ENCODE peak calls at places on chromosomes 1 and 21, in ten cellular contexts. One of them, this sample, is unnamed. For H3K9me3, the result is how much of the 10 kb centered on the place peaks cover.

GRCh38 chr1:152967201-152967600 is 3.2 kb upstream of the SPRR4 start:
- DNase-seq in CD8-positive, alpha-beta T cell: no peak
- DNase-seq in fibroblast of lung: no peak
- DNase-seq in CD4-positive, alpha-beta T cell: no peak
- DNase-seq in heart left ventricle: no peak
- DNase-seq in PC-9: peak
- DNase-seq in thoracic aorta: no peak
- DNase-seq in upper lobe of right lung: no peak
- DNase-seq in Caco-2: no peak
- DNase-seq in heart right ventricle: no peak
- DNase-seq in this sample: no peak

GRCh38 chr1:162756523-162756922 is 34.0 kb upstream of the HSD17B7 start:
- DNase-seq in thoracic aorta: no peak
- DNase-seq in upper lobe of right lung: no peak
- DNase-seq in CD4-positive, alpha-beta T cell: no peak
- DNase-seq in fibroblast of lung: no peak
- DNase-seq in Caco-2: no peak
- DNase-seq in CD8-positive, alpha-beta T cell: no peak
- DNase-seq in heart right ventricle: no peak
- DNase-seq in PC-9: no peak
- DNase-seq in heart left ventricle: no peak
- DNase-seq in this sample: no peak

GRCh38 chr1:151992345-151993083 is 1.1 kb downstream of the S100A10 start:
- DNase-seq in heart right ventricle: peak
- DNase-seq in fibroblast of lung: peak
- DNase-seq in CD8-positive, alpha-beta T cell: no peak
- DNase-seq in heart left ventricle: peak
- DNase-seq in Caco-2: peak
- DNase-seq in PC-9: peak
- DNase-seq in upper lobe of right lung: peak
- DNase-seq in CD4-positive, alpha-beta T cell: no peak
- DNase-seq in thoracic aorta: peak
- DNase-seq in this sample: peak

GRCh38 chr1:116817582-116818064 is 63.4 kb downstream of the CD2 start:
- DNase-seq in CD4-positive, alpha-beta T cell: peak
- DNase-seq in thoracic aorta: no peak
- DNase-seq in heart left ventricle: no peak
- DNase-seq in fibroblast of lung: peak
- DNase-seq in heart right ventricle: no peak
- DNase-seq in CD8-positive, alpha-beta T cell: peak
- DNase-seq in Caco-2: peak
- DNase-seq in upper lobe of right lung: peak
- DNase-seq in PC-9: peak
- DNase-seq in this sample: peak

GRCh38 chr1:41559331-41559730 is 74.8 kb upstream of the EDN2 start:
- DNase-seq in heart left ventricle: no peak
- DNase-seq in CD8-positive, alpha-beta T cell: no peak
- DNase-seq in thoracic aorta: no peak
- DNase-seq in upper lobe of right lung: no peak
- DNase-seq in fibroblast of lung: no peak
- DNase-seq in heart right ventricle: no peak
- DNase-seq in Caco-2: no peak
- DNase-seq in PC-9: no peak
- DNase-seq in CD4-positive, alpha-beta T cell: no peak
- DNase-seq in this sample: no peak

GRCh38 chr1:152777510-152778137 is 2.7 kb downstream of the LCE1F start:
- DNase-seq in upper lobe of right lung: no peak
- DNase-seq in fibroblast of lung: no peak
- DNase-seq in heart left ventricle: no peak
- DNase-seq in PC-9: peak
- DNase-seq in heart right ventricle: no peak
- DNase-seq in Caco-2: no peak
- DNase-seq in thoracic aorta: no peak
- DNase-seq in CD8-positive, alpha-beta T cell: no peak
- DNase-seq in CD4-positive, alpha-beta T cell: no peak
- DNase-seq in this sample: no peak

GRCh38 chr1:178283409-178283808 is 189.5 kb downstream of the RASAL2 start:
- DNase-seq in PC-9: no peak
- DNase-seq in heart right ventricle: no peak
- DNase-seq in Caco-2: no peak
- DNase-seq in heart left ventricle: no peak
- DNase-seq in CD4-positive, alpha-beta T cell: no peak
- DNase-seq in thoracic aorta: no peak
- DNase-seq in upper lobe of right lung: peak
- DNase-seq in CD8-positive, alpha-beta T cell: no peak
- DNase-seq in fibroblast of lung: peak
- DNase-seq in this sample: peak

GRCh38 chr1:111955755-111956154 is 33.7 kb downstream of the KCND3 start:
- DNase-seq in CD4-positive, alpha-beta T cell: no peak
- DNase-seq in heart right ventricle: no peak
- DNase-seq in PC-9: no peak
- DNase-seq in fibroblast of lung: no peak
- DNase-seq in Caco-2: no peak
- DNase-seq in CD8-positive, alpha-beta T cell: no peak
- DNase-seq in heart left ventricle: no peak
- DNase-seq in upper lobe of right lung: no peak
- DNase-seq in thoracic aorta: no peak
- DNase-seq in this sample: no peak

GRCh38 chr1:110068646-110069301 is 1.7 kb downstream of the ALX3 start:
- DNase-seq in Caco-2: no peak
- DNase-seq in CD8-positive, alpha-beta T cell: no peak
- DNase-seq in thoracic aorta: no peak
- DNase-seq in heart right ventricle: no peak
- DNase-seq in CD4-positive, alpha-beta T cell: no peak
- DNase-seq in upper lobe of right lung: no peak
- DNase-seq in heart left ventricle: no peak
- DNase-seq in PC-9: no peak
- DNase-seq in fibroblast of lung: no peak
- DNase-seq in this sample: no peak

GRCh38 chr1:156847591-156848460 is 11.1 kb downstream of the INSRR start:
- DNase-seq in heart right ventricle: no peak
- DNase-seq in heart left ventricle: no peak
- DNase-seq in Caco-2: no peak
- DNase-seq in CD8-positive, alpha-beta T cell: no peak
- DNase-seq in thoracic aorta: no peak
- DNase-seq in fibroblast of lung: no peak
- DNase-seq in PC-9: no peak
- DNase-seq in CD4-positive, alpha-beta T cell: no peak
- DNase-seq in upper lobe of right lung: no peak
- DNase-seq in this sample: no peak

GRCh38 chr1:31959941-31960340 is 21.8 kb upstream of the PTP4A2 start:
- DNase-seq in Caco-2: no peak
- DNase-seq in CD4-positive, alpha-beta T cell: no peak
- DNase-seq in thoracic aorta: no peak
- DNase-seq in heart left ventricle: no peak
- DNase-seq in upper lobe of right lung: no peak
- DNase-seq in CD8-positive, alpha-beta T cell: no peak
- DNase-seq in fibroblast of lung: no peak
- DNase-seq in heart right ventricle: no peak
- DNase-seq in PC-9: no peak
- DNase-seq in this sample: no peak

GRCh38 chr1:12654004-12654567 is 10.2 kb downstream of the AADACL4 start:
- DNase-seq in heart right ventricle: no peak
- DNase-seq in PC-9: no peak
- DNase-seq in CD8-positive, alpha-beta T cell: no peak
- DNase-seq in thoracic aorta: no peak
- DNase-seq in upper lobe of right lung: no peak
- DNase-seq in CD4-positive, alpha-beta T cell: no peak
- DNase-seq in Caco-2: no peak
- DNase-seq in fibroblast of lung: peak
- DNase-seq in heart left ventricle: no peak
- DNase-seq in this sample: no peak

GRCh38 chr21:36974851-36975192 is 8.4 kb upstream of the HLCS start:
- DNase-seq in thoracic aorta: no peak
- DNase-seq in fibroblast of lung: no peak
- DNase-seq in PC-9: no peak
- DNase-seq in heart left ventricle: no peak
- DNase-seq in upper lobe of right lung: no peak
- DNase-seq in heart right ventricle: no peak
- DNase-seq in CD8-positive, alpha-beta T cell: no peak
- DNase-seq in Caco-2: no peak
- DNase-seq in CD4-positive, alpha-beta T cell: no peak
- DNase-seq in this sample: no peak

GRCh38 chr1:53326598-53327182 is 1.2 kb downstream of the LRP8 start:
- DNase-seq in CD8-positive, alpha-beta T cell: peak
- DNase-seq in upper lobe of right lung: peak
- DNase-seq in Caco-2: peak
- DNase-seq in CD4-positive, alpha-beta T cell: no peak
- DNase-seq in thoracic aorta: no peak
- DNase-seq in heart right ventricle: no peak
- DNase-seq in PC-9: no peak
- DNase-seq in heart left ventricle: no peak
- DNase-seq in fibroblast of lung: no peak
- DNase-seq in this sample: peak

GRCh38 chr1:248009681-248010080 is 3.8 kb upstream of the OR2L5 start:
- DNase-seq in fibroblast of lung: no peak
- DNase-seq in thoracic aorta: no peak
- DNase-seq in heart right ventricle: no peak
- DNase-seq in CD8-positive, alpha-beta T cell: no peak
- DNase-seq in CD4-positive, alpha-beta T cell: no peak
- DNase-seq in heart left ventricle: no peak
- DNase-seq in Caco-2: no peak
- DNase-seq in PC-9: no peak
- DNase-seq in upper lobe of right lung: no peak
- DNase-seq in this sample: no peak
- H3K9me3 ChIP-seq in fibroblast of lung: under half
- H3K9me3 ChIP-seq in thoracic aorta: under half
- H3K9me3 ChIP-seq in heart right ventricle: under half
- H3K9me3 ChIP-seq in CD8-positive, alpha-beta T cell: under half
- H3K9me3 ChIP-seq in CD4-positive, alpha-beta T cell: under half
- H3K9me3 ChIP-seq in heart left ventricle: under half
- H3K9me3 ChIP-seq in Caco-2: under half
- H3K9me3 ChIP-seq in PC-9: under half
- H3K9me3 ChIP-seq in upper lobe of right lung: under half
- H3K9me3 ChIP-seq in this sample: under half

DNA sequence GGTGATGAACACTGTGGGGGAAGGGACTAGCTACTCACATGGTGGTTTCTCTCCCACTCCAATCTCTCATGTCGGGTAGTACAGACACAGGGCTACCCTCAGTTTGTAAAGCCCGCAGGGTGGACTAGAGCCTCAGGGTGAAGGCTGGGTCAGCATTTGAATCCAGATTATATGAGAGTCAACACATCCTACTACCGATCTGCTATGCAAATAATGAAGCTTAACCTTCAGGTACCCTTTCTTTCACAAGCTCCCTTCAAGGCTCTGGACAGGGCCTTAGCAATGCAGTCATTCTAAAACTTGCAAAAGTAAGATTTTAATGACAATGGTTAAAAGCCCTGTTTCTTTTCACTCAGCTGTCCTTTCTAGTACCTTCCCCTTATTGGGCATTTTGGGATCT is 5.5 kb upstream of the ZBED6 start:
- DNase-seq in Caco-2: no peak
- DNase-seq in CD8-positive, alpha-beta T cell: no peak
- DNase-seq in upper lobe of right lung: no peak
- DNase-seq in thoracic aorta: no peak
- DNase-seq in PC-9: no peak
- DNase-seq in CD4-positive, alpha-beta T cell: no peak
- DNase-seq in heart left ventricle: no peak
- DNase-seq in heart right ventricle: no peak
- DNase-seq in fibroblast of lung: no peak
- DNase-seq in this sample: no peak
- TF ChIP-seq CTCF in Caco-2: no peak
- TF ChIP-seq CTCF in CD8-positive, alpha-beta T cell: no peak
- TF ChIP-seq CTCF in upper lobe of right lung: no peak
- TF ChIP-seq CTCF in thoracic aorta: no peak
- TF ChIP-seq CTCF in PC-9: no peak
- TF ChIP-seq CTCF in CD4-positive, alpha-beta T cell: no peak
- TF ChIP-seq CTCF in heart left ventricle: no peak
- TF ChIP-seq CTCF in heart right ventricle: no peak
- TF ChIP-seq CTCF in fibroblast of lung: no peak
- TF ChIP-seq CTCF in this sample: no peak

DNA sequence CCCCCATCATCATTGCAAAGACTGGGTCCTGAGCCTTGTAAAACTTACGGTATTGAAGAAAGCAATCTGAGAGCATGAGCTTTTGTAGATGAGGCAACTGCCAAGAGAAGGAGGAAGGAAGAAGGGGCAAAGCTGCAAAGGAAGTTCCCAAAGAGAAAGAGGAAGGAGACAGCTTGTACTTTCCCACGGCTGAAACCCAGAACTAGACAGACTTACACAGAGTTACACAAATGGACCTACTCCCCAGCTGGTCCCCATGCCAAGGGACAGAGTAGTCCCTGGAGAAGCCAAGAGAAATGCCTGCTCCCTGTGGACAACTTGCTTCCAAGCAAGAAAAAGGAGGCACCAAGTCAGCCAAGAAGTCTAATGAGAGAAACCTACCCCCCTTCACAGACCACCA is 22.6 kb downstream of the SLC5A9 start:
- DNase-seq in thoracic aorta: no peak
- DNase-seq in heart right ventricle: peak
- DNase-seq in CD8-positive, alpha-beta T cell: no peak
- DNase-seq in PC-9: no peak
- DNase-seq in upper lobe of right lung: no peak
- DNase-seq in Caco-2: no peak
- DNase-seq in fibroblast of lung: no peak
- DNase-seq in heart left ventricle: no peak
- DNase-seq in CD4-positive, alpha-beta T cell: no peak
- DNase-seq in this sample: no peak
- H3K9me3 ChIP-seq in thoracic aorta: under half
- H3K9me3 ChIP-seq in heart right ventricle: under half
- H3K9me3 ChIP-seq in CD8-positive, alpha-beta T cell: under half
- H3K9me3 ChIP-seq in PC-9: under half
- H3K9me3 ChIP-seq in upper lobe of right lung: under half
- H3K9me3 ChIP-seq in Caco-2: under half
- H3K9me3 ChIP-seq in fibroblast of lung: under half
- H3K9me3 ChIP-seq in heart left ventricle: under half
- H3K9me3 ChIP-seq in CD4-positive, alpha-beta T cell: under half
- H3K9me3 ChIP-seq in this sample: under half

GRCh38 chr1:28755701-28756100 is 19.0 kb downstream of the YTHDF2 start:
- DNase-seq in Caco-2: no peak
- DNase-seq in heart right ventricle: no peak
- DNase-seq in thoracic aorta: no peak
- DNase-seq in heart left ventricle: no peak
- DNase-seq in CD4-positive, alpha-beta T cell: no peak
- DNase-seq in upper lobe of right lung: no peak
- DNase-seq in PC-9: no peak
- DNase-seq in fibroblast of lung: no peak
- DNase-seq in CD8-positive, alpha-beta T cell: no peak
- DNase-seq in this sample: no peak

GRCh38 chr1:28761189-28761588 is 24.4 kb downstream of the YTHDF2 start:
- DNase-seq in Caco-2: no peak
- DNase-seq in CD4-positive, alpha-beta T cell: no peak
- DNase-seq in thoracic aorta: no peak
- DNase-seq in heart right ventricle: no peak
- DNase-seq in PC-9: no peak
- DNase-seq in CD8-positive, alpha-beta T cell: no peak
- DNase-seq in upper lobe of right lung: no peak
- DNase-seq in heart left ventricle: no peak
- DNase-seq in fibroblast of lung: no peak
- DNase-seq in this sample: no peak

GRCh38 chr1:28758420-28758819 is 21.7 kb downstream of the YTHDF2 start:
- DNase-seq in CD8-positive, alpha-beta T cell: no peak
- DNase-seq in CD4-positive, alpha-beta T cell: no peak
- DNase-seq in heart right ventricle: no peak
- DNase-seq in Caco-2: no peak
- DNase-seq in fibroblast of lung: no peak
- DNase-seq in thoracic aorta: no peak
- DNase-seq in PC-9: no peak
- DNase-seq in heart left ventricle: no peak
- DNase-seq in upper lobe of right lung: no peak
- DNase-seq in this sample: no peak

GRCh38 chr1:28759257-28759656 is 22.5 kb downstream of the YTHDF2 start:
- DNase-seq in CD8-positive, alpha-beta T cell: no peak
- DNase-seq in thoracic aorta: no peak
- DNase-seq in Caco-2: no peak
- DNase-seq in upper lobe of right lung: no peak
- DNase-seq in CD4-positive, alpha-beta T cell: no peak
- DNase-seq in heart right ventricle: no peak
- DNase-seq in heart left ventricle: no peak
- DNase-seq in fibroblast of lung: no peak
- DNase-seq in PC-9: no peak
- DNase-seq in this sample: no peak

GRCh38 chr1:28756846-28757245 is 20.1 kb downstream of the YTHDF2 start:
- DNase-seq in CD8-positive, alpha-beta T cell: no peak
- DNase-seq in Caco-2: no peak
- DNase-seq in PC-9: no peak
- DNase-seq in heart left ventricle: no peak
- DNase-seq in heart right ventricle: no peak
- DNase-seq in CD4-positive, alpha-beta T cell: no peak
- DNase-seq in thoracic aorta: no peak
- DNase-seq in fibroblast of lung: no peak
- DNase-seq in upper lobe of right lung: no peak
- DNase-seq in this sample: no peak
- TF ChIP-seq CTCF in CD8-positive, alpha-beta T cell: peak
- TF ChIP-seq CTCF in Caco-2: no peak
- TF ChIP-seq CTCF in PC-9: no peak
- TF ChIP-seq CTCF in heart left ventricle: no peak
- TF ChIP-seq CTCF in heart right ventricle: peak
- TF ChIP-seq CTCF in CD4-positive, alpha-beta T cell: peak
- TF ChIP-seq CTCF in thoracic aorta: no peak
- TF ChIP-seq CTCF in fibroblast of lung: no peak
- TF ChIP-seq CTCF in upper lobe of right lung: peak
- TF ChIP-seq CTCF in this sample: peak